ENCODE peak calls at places on chromosome 5, in eight cellular contexts. One of them, this sample, is unnamed. For H3K27me3, the result is how much of the 10 kb centered on the place peaks cover.

GRCh38 chr5:112388010-112388553 is 31.0 kb downstream of the EPB41L4A start:
- DNase-seq in CD4-positive, alpha-beta T cell: no peak
- DNase-seq in HCT116: no peak
- DNase-seq in BJ: no peak
- DNase-seq in body of pancreas: no peak
- DNase-seq in suprapubic skin: no peak
- DNase-seq in cardiac muscle cell: no peak
- DNase-seq in heart left ventricle: no peak
- DNase-seq in this sample: no peak

GRCh38 chr5:7397005-7397546 is 1.1 kb downstream of the ADCY2 start:
- DNase-seq in heart left ventricle: no peak
- DNase-seq in cardiac muscle cell: no peak
- DNase-seq in HCT116: no peak
- DNase-seq in suprapubic skin: no peak
- DNase-seq in CD4-positive, alpha-beta T cell: no peak
- DNase-seq in BJ: no peak
- DNase-seq in body of pancreas: no peak
- DNase-seq in this sample: no peak

GRCh38 chr5:107652839-107653607 is 17.7 kb downstream of the EFNA5 start:
- DNase-seq in cardiac muscle cell: no peak
- DNase-seq in suprapubic skin: no peak
- DNase-seq in heart left ventricle: no peak
- DNase-seq in HCT116: no peak
- DNase-seq in CD4-positive, alpha-beta T cell: no peak
- DNase-seq in BJ: no peak
- DNase-seq in body of pancreas: no peak
- DNase-seq in this sample: no peak

GRCh38 chr5:40437452-40437861 is 242.3 kb upstream of the PTGER4 start:
- DNase-seq in heart left ventricle: no peak
- DNase-seq in body of pancreas: peak
- DNase-seq in BJ: no peak
- DNase-seq in HCT116: no peak
- DNase-seq in CD4-positive, alpha-beta T cell: no peak
- DNase-seq in suprapubic skin: no peak
- DNase-seq in cardiac muscle cell: peak
- DNase-seq in this sample: peak

GRCh38 chr5:66807743-66808142 is 211.6 kb downstream of the MAST4 start:
- DNase-seq in HCT116: peak
- DNase-seq in heart left ventricle: no peak
- DNase-seq in BJ: no peak
- DNase-seq in body of pancreas: peak
- DNase-seq in cardiac muscle cell: peak
- DNase-seq in suprapubic skin: no peak
- DNase-seq in CD4-positive, alpha-beta T cell: no peak
- DNase-seq in this sample: peak

GRCh38 chr5:156824800-156825199 is 25.3 kb upstream of the PPP1R2B start:
- DNase-seq in HCT116: peak
- DNase-seq in BJ: peak
- DNase-seq in heart left ventricle: no peak
- DNase-seq in body of pancreas: peak
- DNase-seq in suprapubic skin: no peak
- DNase-seq in cardiac muscle cell: peak
- DNase-seq in CD4-positive, alpha-beta T cell: no peak
- DNase-seq in this sample: peak

GRCh38 chr5:128121679-128122078 is 38.1 kb downstream of the SLC12A2 start:
- DNase-seq in body of pancreas: peak
- DNase-seq in suprapubic skin: no peak
- DNase-seq in BJ: no peak
- DNase-seq in cardiac muscle cell: peak
- DNase-seq in CD4-positive, alpha-beta T cell: no peak
- DNase-seq in HCT116: peak
- DNase-seq in heart left ventricle: no peak
- DNase-seq in this sample: no peak

GRCh38 chr5:72451771-72452505 is 55.3 kb downstream of the ZNF366 start:
- DNase-seq in body of pancreas: peak
- DNase-seq in BJ: peak
- DNase-seq in HCT116: no peak
- DNase-seq in cardiac muscle cell: peak
- DNase-seq in suprapubic skin: peak
- DNase-seq in CD4-positive, alpha-beta T cell: no peak
- DNase-seq in heart left ventricle: peak
- DNase-seq in this sample: no peak

GRCh38 chr5:179120421-179120861 is 60.3 kb downstream of the ZNF354C start:
- DNase-seq in heart left ventricle: no peak
- DNase-seq in CD4-positive, alpha-beta T cell: no peak
- DNase-seq in suprapubic skin: peak
- DNase-seq in BJ: no peak
- DNase-seq in HCT116: no peak
- DNase-seq in body of pancreas: no peak
- DNase-seq in cardiac muscle cell: no peak
- DNase-seq in this sample: no peak

GRCh38 chr5:86039351-86039750 is 578.4 kb upstream of the COX7C start:
- DNase-seq in suprapubic skin: no peak
- DNase-seq in CD4-positive, alpha-beta T cell: no peak
- DNase-seq in body of pancreas: no peak
- DNase-seq in BJ: no peak
- DNase-seq in heart left ventricle: no peak
- DNase-seq in cardiac muscle cell: no peak
- DNase-seq in HCT116: no peak
- DNase-seq in this sample: no peak

GRCh38 chr5:77015938-77016569 is 14.2 kb upstream of the AGGF1 start:
- DNase-seq in HCT116: peak
- DNase-seq in BJ: peak
- DNase-seq in heart left ventricle: no peak
- DNase-seq in body of pancreas: no peak
- DNase-seq in suprapubic skin: no peak
- DNase-seq in CD4-positive, alpha-beta T cell: no peak
- DNase-seq in cardiac muscle cell: peak
- DNase-seq in this sample: peak

GRCh38 chr5:135322744-135323143 is 76.3 kb downstream of the MACROH2A1 start:
- DNase-seq in cardiac muscle cell: no peak
- DNase-seq in heart left ventricle: no peak
- DNase-seq in CD4-positive, alpha-beta T cell: no peak
- DNase-seq in suprapubic skin: no peak
- DNase-seq in HCT116: no peak
- DNase-seq in BJ: no peak
- DNase-seq in body of pancreas: no peak
- DNase-seq in this sample: no peak

GRCh38 chr5:12691330-12691729 is 787.1 kb upstream of the CTNND2 start:
- DNase-seq in BJ: no peak
- DNase-seq in CD4-positive, alpha-beta T cell: no peak
- DNase-seq in HCT116: no peak
- DNase-seq in body of pancreas: no peak
- DNase-seq in cardiac muscle cell: no peak
- DNase-seq in suprapubic skin: no peak
- DNase-seq in heart left ventricle: no peak
- DNase-seq in this sample: no peak

DNA sequence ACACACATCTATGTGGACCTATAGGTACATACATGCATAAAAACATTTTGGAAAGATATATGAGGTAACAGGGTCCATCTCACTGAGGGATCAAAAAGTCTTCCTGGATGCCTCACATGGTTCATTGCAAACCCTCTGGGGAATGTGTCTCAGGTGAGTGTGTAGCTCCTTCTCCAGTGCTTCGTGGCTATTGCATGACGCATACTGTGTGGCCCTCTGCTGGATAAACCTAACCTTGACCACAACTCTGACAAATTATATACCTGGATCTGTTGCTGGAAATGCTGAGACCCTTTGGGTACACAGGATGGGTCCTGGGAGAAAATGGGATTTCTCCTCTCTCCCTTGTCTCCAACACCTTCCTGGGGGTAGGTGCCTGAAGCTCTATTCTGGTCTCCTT is 91.9 kb downstream of the JAKMIP2 start:
- DNase-seq in heart left ventricle: no peak
- DNase-seq in body of pancreas: peak
- DNase-seq in HCT116: peak
- DNase-seq in BJ: no peak
- DNase-seq in cardiac muscle cell: no peak
- DNase-seq in suprapubic skin: no peak
- DNase-seq in CD4-positive, alpha-beta T cell: no peak
- DNase-seq in this sample: peak
- TF ChIP-seq CTCF in heart left ventricle: no peak
- TF ChIP-seq CTCF in body of pancreas: no peak
- TF ChIP-seq CTCF in HCT116: peak
- TF ChIP-seq CTCF in BJ: no peak
- TF ChIP-seq CTCF in cardiac muscle cell: peak
- TF ChIP-seq CTCF in suprapubic skin: no peak
- TF ChIP-seq CTCF in CD4-positive, alpha-beta T cell: no peak
- TF ChIP-seq CTCF in this sample: peak

GRCh38 chr5:102946414-102946813 is 173.5 kb downstream of the GIN1 start:
- DNase-seq in body of pancreas: no peak
- DNase-seq in heart left ventricle: no peak
- DNase-seq in suprapubic skin: no peak
- DNase-seq in BJ: no peak
- DNase-seq in HCT116: no peak
- DNase-seq in cardiac muscle cell: no peak
- DNase-seq in CD4-positive, alpha-beta T cell: no peak
- DNase-seq in this sample: no peak
- H3K27me3 ChIP-seq in body of pancreas: under half
- H3K27me3 ChIP-seq in heart left ventricle: under half
- H3K27me3 ChIP-seq in suprapubic skin: under half
- H3K27me3 ChIP-seq in BJ: under half
- H3K27me3 ChIP-seq in HCT116: under half
- H3K27me3 ChIP-seq in cardiac muscle cell: under half
- H3K27me3 ChIP-seq in CD4-positive, alpha-beta T cell: under half
- H3K27me3 ChIP-seq in this sample: under half

DNA sequence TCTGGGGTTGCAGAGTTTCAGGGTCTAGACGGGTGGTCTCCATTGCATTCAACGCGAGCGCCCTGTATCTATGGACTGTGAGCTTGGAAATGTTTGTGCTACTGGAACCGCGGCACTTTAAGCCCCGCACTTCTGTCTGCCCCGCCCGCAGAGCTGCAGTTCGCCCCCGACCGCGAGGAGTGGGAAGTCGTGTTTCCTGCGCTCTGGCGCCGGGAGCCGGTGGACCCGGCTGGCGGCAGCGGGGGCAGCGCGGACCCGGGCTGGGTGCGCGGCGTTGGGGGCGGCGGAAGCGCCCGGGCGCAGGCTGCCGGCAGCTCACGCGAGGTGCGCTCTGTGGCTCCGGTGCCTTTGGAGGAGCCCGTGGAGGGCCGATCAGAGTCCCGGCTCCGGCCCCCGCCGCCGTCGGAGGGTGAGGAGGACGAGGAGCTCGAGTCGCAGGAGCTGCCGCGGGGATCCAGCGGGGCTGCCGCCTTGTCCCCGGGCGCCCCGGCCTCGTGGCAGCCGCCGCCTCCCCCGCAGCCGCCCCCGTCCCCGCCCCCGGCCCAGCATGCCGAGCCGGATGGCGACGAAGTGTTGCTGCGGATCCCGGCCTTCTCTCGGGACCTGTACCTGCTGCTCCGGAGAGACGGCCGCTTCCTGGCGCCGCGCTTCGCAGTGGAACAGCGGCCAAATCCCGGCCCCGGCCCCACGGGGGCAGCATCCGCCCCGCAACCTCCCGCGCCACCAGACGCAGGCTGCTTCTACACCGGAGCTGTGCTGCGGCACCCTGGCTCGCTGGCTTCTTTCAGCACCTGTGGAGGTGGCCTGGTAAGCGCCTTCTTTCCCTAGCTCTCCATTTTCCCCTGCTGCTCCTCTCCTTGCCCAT is 1.1 kb downstream of the ADAMTS19 start:
- DNase-seq in HCT116: no peak
- DNase-seq in cardiac muscle cell: peak
- DNase-seq in CD4-positive, alpha-beta T cell: no peak
- DNase-seq in BJ: no peak
- DNase-seq in body of pancreas: peak
- DNase-seq in suprapubic skin: no peak
- DNase-seq in heart left ventricle: peak
- DNase-seq in this sample: no peak
- TF ChIP-seq CTCF in HCT116: no peak
- TF ChIP-seq CTCF in cardiac muscle cell: peak
- TF ChIP-seq CTCF in CD4-positive, alpha-beta T cell: no peak
- TF ChIP-seq CTCF in BJ: peak
- TF ChIP-seq CTCF in body of pancreas: peak
- TF ChIP-seq CTCF in suprapubic skin: no peak
- TF ChIP-seq CTCF in heart left ventricle: no peak
- TF ChIP-seq CTCF in this sample: peak

DNA sequence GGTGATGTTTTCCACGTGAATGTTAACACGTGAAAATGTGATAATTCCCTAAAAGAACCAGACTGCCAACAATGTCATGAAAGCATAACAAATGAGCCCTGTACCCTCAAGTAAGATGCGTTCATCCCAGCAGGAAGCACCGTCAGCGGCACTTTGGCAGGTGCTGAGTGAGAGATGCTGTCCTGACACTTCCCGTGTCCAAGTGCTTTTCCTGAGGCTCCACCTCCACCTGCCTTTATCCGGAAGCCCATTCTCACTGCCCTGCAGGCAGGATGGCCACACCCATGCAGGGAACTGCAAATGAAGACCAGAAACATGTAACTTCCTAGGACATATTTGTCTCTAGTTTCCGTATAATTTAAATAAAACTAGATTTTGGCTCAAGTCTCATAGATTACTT is 238.0 kb upstream of the IRX2 start:
- DNase-seq in suprapubic skin: no peak
- DNase-seq in heart left ventricle: no peak
- DNase-seq in HCT116: no peak
- DNase-seq in body of pancreas: no peak
- DNase-seq in cardiac muscle cell: no peak
- DNase-seq in CD4-positive, alpha-beta T cell: no peak
- DNase-seq in BJ: no peak
- DNase-seq in this sample: no peak
- H3K27me3 ChIP-seq in suprapubic skin: under half
- H3K27me3 ChIP-seq in heart left ventricle: under half
- H3K27me3 ChIP-seq in HCT116: under half
- H3K27me3 ChIP-seq in body of pancreas: under half
- H3K27me3 ChIP-seq in cardiac muscle cell: under half
- H3K27me3 ChIP-seq in CD4-positive, alpha-beta T cell: under half
- H3K27me3 ChIP-seq in BJ: under half
- H3K27me3 ChIP-seq in this sample: under half

DNA sequence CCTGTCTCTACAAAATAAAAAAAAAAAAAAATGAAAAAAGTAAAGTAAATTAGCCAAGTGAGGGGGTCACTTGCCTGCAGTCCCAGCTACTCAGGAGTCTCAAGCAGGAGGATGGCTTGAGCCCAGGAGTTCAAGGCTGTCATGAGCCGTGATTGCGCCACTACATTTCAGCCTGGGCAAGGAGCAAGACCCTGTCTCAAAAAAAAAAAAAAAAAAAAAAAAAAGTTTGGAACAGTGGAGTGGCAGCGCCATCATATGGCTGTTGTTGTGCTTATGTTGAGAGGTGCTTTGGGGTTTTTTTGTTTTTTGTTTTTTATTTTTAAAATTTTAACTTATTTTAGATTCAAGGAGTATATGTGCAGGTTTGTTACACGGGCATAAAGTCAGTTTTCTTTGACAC is 3.6 kb downstream of the BRIX1 start:
- DNase-seq in suprapubic skin: no peak
- DNase-seq in cardiac muscle cell: no peak
- DNase-seq in CD4-positive, alpha-beta T cell: no peak
- DNase-seq in BJ: no peak
- DNase-seq in HCT116: no peak
- DNase-seq in heart left ventricle: no peak
- DNase-seq in body of pancreas: no peak
- DNase-seq in this sample: no peak
- TF ChIP-seq CTCF in suprapubic skin: no peak
- TF ChIP-seq CTCF in cardiac muscle cell: no peak
- TF ChIP-seq CTCF in CD4-positive, alpha-beta T cell: no peak
- TF ChIP-seq CTCF in BJ: peak
- TF ChIP-seq CTCF in HCT116: peak
- TF ChIP-seq CTCF in heart left ventricle: no peak
- TF ChIP-seq CTCF in body of pancreas: no peak
- TF ChIP-seq CTCF in this sample: peak